ENCODE peak calls at places on chromosomes 2 and 18, in ten cellular contexts. One of them, this sample, is unnamed.
A peak's percentile ranks its signal among the peaks of the same experiment; 100 is the strongest.

GRCh38 chr2:216320852-216321251 is 51.4 kb downstream of the MARCHF4 start:
- DNase-seq in Panc1: no peak
- DNase-seq in AG04449: no peak
- DNase-seq in fibroblast of lung: no peak
- DNase-seq in lung: no peak
- DNase-seq in suprapubic skin: no peak
- DNase-seq in right lobe of liver: no peak
- DNase-seq in astrocyte of the spinal cord: no peak
- DNase-seq in uterus: no peak
- DNase-seq in psoas muscle: no peak
- DNase-seq in this sample: no peak

GRCh38 chr2:63856302-63856600 is 14.6 kb downstream of the UGP2 start:
- DNase-seq in Panc1: no peak
- DNase-seq in AG04449: no peak
- DNase-seq in fibroblast of lung: no peak
- DNase-seq in lung: no peak
- DNase-seq in suprapubic skin: no peak
- DNase-seq in right lobe of liver: no peak
- DNase-seq in astrocyte of the spinal cord: no peak
- DNase-seq in uterus: no peak
- DNase-seq in psoas muscle: no peak
- DNase-seq in this sample: no peak

GRCh38 chr2:135960598-135961551 is 24.6 kb downstream of the DARS1 start:
- DNase-seq in Panc1: no peak
- DNase-seq in AG04449: no peak
- DNase-seq in fibroblast of lung: peak; percentile 88
- DNase-seq in lung: no peak
- DNase-seq in suprapubic skin: no peak
- DNase-seq in right lobe of liver: no peak
- DNase-seq in astrocyte of the spinal cord: peak; percentile 74
- DNase-seq in uterus: no peak
- DNase-seq in psoas muscle: no peak
- DNase-seq in this sample: peak; percentile 53

GRCh38 chr2:237289134-237289533 is 124.8 kb downstream of the COL6A3 start:
- DNase-seq in Panc1: no peak
- DNase-seq in AG04449: no peak
- DNase-seq in fibroblast of lung: no peak
- DNase-seq in lung: no peak
- DNase-seq in suprapubic skin: no peak
- DNase-seq in right lobe of liver: no peak
- DNase-seq in astrocyte of the spinal cord: no peak
- DNase-seq in uterus: no peak
- DNase-seq in psoas muscle: no peak
- DNase-seq in this sample: no peak

GRCh38 chr2:219109468-219109867 is 48.7 kb upstream of the IHH start:
- DNase-seq in Panc1: no peak
- DNase-seq in AG04449: no peak
- DNase-seq in fibroblast of lung: no peak
- DNase-seq in lung: peak; percentile 61
- DNase-seq in suprapubic skin: no peak
- DNase-seq in right lobe of liver: no peak
- DNase-seq in astrocyte of the spinal cord: no peak
- DNase-seq in uterus: no peak
- DNase-seq in psoas muscle: no peak
- DNase-seq in this sample: no peak

GRCh38 chr2:203960791-203961190 is 24.2 kb downstream of the ICOS start:
- DNase-seq in Panc1: no peak
- DNase-seq in AG04449: peak; percentile 16
- DNase-seq in fibroblast of lung: no peak
- DNase-seq in lung: no peak
- DNase-seq in suprapubic skin: no peak
- DNase-seq in right lobe of liver: no peak
- DNase-seq in astrocyte of the spinal cord: no peak
- DNase-seq in uterus: no peak
- DNase-seq in psoas muscle: no peak
- DNase-seq in this sample: peak; percentile 4

GRCh38 chr2:215845839-215846586 is 167.3 kb downstream of the MREG start:
- DNase-seq in Panc1: no peak
- DNase-seq in AG04449: no peak
- DNase-seq in fibroblast of lung: no peak
- DNase-seq in lung: no peak
- DNase-seq in suprapubic skin: no peak
- DNase-seq in right lobe of liver: no peak
- DNase-seq in astrocyte of the spinal cord: no peak
- DNase-seq in uterus: no peak
- DNase-seq in psoas muscle: no peak
- DNase-seq in this sample: no peak

GRCh38 chr2:60861736-60862135 is 19.6 kb upstream of the REL start:
- DNase-seq in Panc1: no peak
- DNase-seq in AG04449: no peak
- DNase-seq in fibroblast of lung: no peak
- DNase-seq in lung: peak; percentile 72
- DNase-seq in suprapubic skin: no peak
- DNase-seq in right lobe of liver: no peak
- DNase-seq in astrocyte of the spinal cord: no peak
- DNase-seq in uterus: no peak
- DNase-seq in psoas muscle: no peak
- DNase-seq in this sample: no peak

GRCh38 chr2:47339745-47340541 is 63.0 kb upstream of the MSH2 start:
- DNase-seq in Panc1: no peak
- DNase-seq in AG04449: no peak
- DNase-seq in fibroblast of lung: no peak
- DNase-seq in lung: peak; percentile 35
- DNase-seq in suprapubic skin: no peak
- DNase-seq in right lobe of liver: no peak
- DNase-seq in astrocyte of the spinal cord: no peak
- DNase-seq in uterus: no peak
- DNase-seq in psoas muscle: no peak
- DNase-seq in this sample: peak; percentile 70

GRCh38 chr18:49861659-49862058 is 48.3 kb upstream of the ACAA2 start:
- DNase-seq in Panc1: no peak
- DNase-seq in AG04449: no peak
- DNase-seq in fibroblast of lung: peak; percentile 7
- DNase-seq in lung: no peak
- DNase-seq in suprapubic skin: no peak
- DNase-seq in right lobe of liver: no peak
- DNase-seq in astrocyte of the spinal cord: no peak
- DNase-seq in uterus: no peak
- DNase-seq in psoas muscle: no peak
- DNase-seq in this sample: no peak

GRCh38 chr18:10401930-10402329 is 52.5 kb upstream of the APCDD1 start:
- DNase-seq in Panc1: no peak
- DNase-seq in AG04449: no peak
- DNase-seq in fibroblast of lung: no peak
- DNase-seq in lung: no peak
- DNase-seq in suprapubic skin: no peak
- DNase-seq in right lobe of liver: no peak
- DNase-seq in astrocyte of the spinal cord: no peak
- DNase-seq in uterus: no peak
- DNase-seq in psoas muscle: no peak
- DNase-seq in this sample: no peak

GRCh38 chr18:10398571-10398970 is 55.9 kb upstream of the APCDD1 start:
- DNase-seq in Panc1: no peak
- DNase-seq in AG04449: no peak
- DNase-seq in fibroblast of lung: no peak
- DNase-seq in lung: peak; percentile 9
- DNase-seq in suprapubic skin: no peak
- DNase-seq in right lobe of liver: no peak
- DNase-seq in astrocyte of the spinal cord: no peak
- DNase-seq in uterus: no peak
- DNase-seq in psoas muscle: no peak
- DNase-seq in this sample: no peak

GRCh38 chr18:10399465-10399864 is 55.0 kb upstream of the APCDD1 start:
- DNase-seq in Panc1: no peak
- DNase-seq in AG04449: no peak
- DNase-seq in fibroblast of lung: no peak
- DNase-seq in lung: no peak
- DNase-seq in suprapubic skin: no peak
- DNase-seq in right lobe of liver: no peak
- DNase-seq in astrocyte of the spinal cord: no peak
- DNase-seq in uterus: no peak
- DNase-seq in psoas muscle: no peak
- DNase-seq in this sample: no peak

GRCh38 chr18:10401489-10401888 is 52.9 kb upstream of the APCDD1 start:
- DNase-seq in Panc1: no peak
- DNase-seq in AG04449: no peak
- DNase-seq in fibroblast of lung: no peak
- DNase-seq in lung: peak; percentile 28
- DNase-seq in suprapubic skin: no peak
- DNase-seq in right lobe of liver: no peak
- DNase-seq in astrocyte of the spinal cord: no peak
- DNase-seq in uterus: peak; percentile 65
- DNase-seq in psoas muscle: no peak
- DNase-seq in this sample: no peak

GRCh38 chr18:10400534-10400933 is 53.9 kb upstream of the APCDD1 start:
- DNase-seq in Panc1: no peak
- DNase-seq in AG04449: no peak
- DNase-seq in fibroblast of lung: no peak
- DNase-seq in lung: peak; percentile 26
- DNase-seq in suprapubic skin: no peak
- DNase-seq in right lobe of liver: no peak
- DNase-seq in astrocyte of the spinal cord: no peak
- DNase-seq in uterus: no peak
- DNase-seq in psoas muscle: no peak
- DNase-seq in this sample: no peak
- H3K4me3 ChIP-seq in Panc1: no peak overlapping the region
- H3K4me3 ChIP-seq in AG04449: no peak overlapping the region
- H3K4me3 ChIP-seq in fibroblast of lung: no peak overlapping the region
- H3K4me3 ChIP-seq in lung: no peak overlapping the region
- H3K4me3 ChIP-seq in suprapubic skin: no peak overlapping the region
- H3K4me3 ChIP-seq in right lobe of liver: no peak overlapping the region
- H3K4me3 ChIP-seq in astrocyte of the spinal cord: no peak overlapping the region
- H3K4me3 ChIP-seq in uterus: no peak overlapping the region
- H3K4me3 ChIP-seq in psoas muscle: no peak overlapping the region
- H3K4me3 ChIP-seq in this sample: no peak overlapping the region

DNA sequence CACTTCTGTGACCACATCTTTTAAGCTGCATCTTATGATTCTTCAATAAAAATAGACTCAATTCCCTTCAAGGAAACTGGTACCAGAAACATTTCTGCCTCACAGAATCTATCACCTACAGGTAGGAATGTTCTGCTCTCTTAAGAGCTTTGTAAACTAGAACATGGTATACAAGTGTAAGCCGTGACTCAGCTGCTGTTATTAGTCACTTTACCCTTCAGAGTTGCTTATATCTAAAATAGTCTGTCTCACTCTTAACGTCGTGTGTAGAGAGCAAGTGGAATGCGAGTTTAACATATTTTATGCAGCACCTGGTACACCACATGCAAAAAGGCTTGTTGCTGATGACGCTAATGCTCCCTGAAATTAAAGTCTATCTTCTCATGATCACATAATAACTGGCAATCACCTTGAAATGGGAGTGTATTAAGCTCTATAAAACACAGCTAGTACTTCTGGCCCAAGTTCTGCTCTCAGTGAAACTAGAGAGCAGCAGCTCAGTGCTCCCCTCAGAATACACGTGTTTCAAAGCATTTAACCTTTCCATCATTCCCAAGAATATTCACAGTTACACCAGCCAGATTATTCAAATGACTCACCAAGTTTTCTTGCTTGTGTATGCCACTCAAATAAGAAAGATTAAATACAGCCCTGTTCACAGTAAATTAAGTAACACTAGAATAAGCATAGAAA is 420.0 kb downstream of the ZEB2 start:
- DNase-seq in Panc1: no peak
- DNase-seq in AG04449: no peak
- DNase-seq in fibroblast of lung: peak; percentile 77
- DNase-seq in lung: no peak
- DNase-seq in suprapubic skin: no peak
- DNase-seq in right lobe of liver: no peak
- DNase-seq in astrocyte of the spinal cord: peak; percentile 89
- DNase-seq in uterus: no peak
- DNase-seq in psoas muscle: no peak
- DNase-seq in this sample: peak; percentile 92
- TF ChIP-seq CTCF in Panc1: no peak
- TF ChIP-seq CTCF in AG04449: no peak
- TF ChIP-seq CTCF in fibroblast of lung: peak; percentile 8
- TF ChIP-seq CTCF in lung: no peak
- TF ChIP-seq CTCF in suprapubic skin: no peak
- TF ChIP-seq CTCF in right lobe of liver: no peak
- TF ChIP-seq CTCF in astrocyte of the spinal cord: peak; percentile 39
- TF ChIP-seq CTCF in uterus: no peak
- TF ChIP-seq CTCF in psoas muscle: peak; percentile 54
- TF ChIP-seq CTCF in this sample: peak; percentile 54

GRCh38 chr2:124025349-124025720 is 248 bp downstream of the CNTNAP5 start:
- DNase-seq in Panc1: no peak
- DNase-seq in AG04449: no peak
- DNase-seq in fibroblast of lung: no peak
- DNase-seq in lung: no peak
- DNase-seq in suprapubic skin: no peak
- DNase-seq in right lobe of liver: no peak
- DNase-seq in astrocyte of the spinal cord: no peak
- DNase-seq in uterus: no peak
- DNase-seq in psoas muscle: no peak
- DNase-seq in this sample: no peak
- H3K4me3 ChIP-seq in Panc1: no peak overlapping the region
- H3K4me3 ChIP-seq in AG04449: no peak overlapping the region
- H3K4me3 ChIP-seq in fibroblast of lung: no peak overlapping the region
- H3K4me3 ChIP-seq in lung: no peak overlapping the region
- H3K4me3 ChIP-seq in suprapubic skin: peak overlapping the region; percentile 14
- H3K4me3 ChIP-seq in right lobe of liver: no peak overlapping the region
- H3K4me3 ChIP-seq in astrocyte of the spinal cord: no peak overlapping the region
- H3K4me3 ChIP-seq in uterus: no peak overlapping the region
- H3K4me3 ChIP-seq in psoas muscle: no peak overlapping the region
- H3K4me3 ChIP-seq in this sample: no peak overlapping the region

DNA sequence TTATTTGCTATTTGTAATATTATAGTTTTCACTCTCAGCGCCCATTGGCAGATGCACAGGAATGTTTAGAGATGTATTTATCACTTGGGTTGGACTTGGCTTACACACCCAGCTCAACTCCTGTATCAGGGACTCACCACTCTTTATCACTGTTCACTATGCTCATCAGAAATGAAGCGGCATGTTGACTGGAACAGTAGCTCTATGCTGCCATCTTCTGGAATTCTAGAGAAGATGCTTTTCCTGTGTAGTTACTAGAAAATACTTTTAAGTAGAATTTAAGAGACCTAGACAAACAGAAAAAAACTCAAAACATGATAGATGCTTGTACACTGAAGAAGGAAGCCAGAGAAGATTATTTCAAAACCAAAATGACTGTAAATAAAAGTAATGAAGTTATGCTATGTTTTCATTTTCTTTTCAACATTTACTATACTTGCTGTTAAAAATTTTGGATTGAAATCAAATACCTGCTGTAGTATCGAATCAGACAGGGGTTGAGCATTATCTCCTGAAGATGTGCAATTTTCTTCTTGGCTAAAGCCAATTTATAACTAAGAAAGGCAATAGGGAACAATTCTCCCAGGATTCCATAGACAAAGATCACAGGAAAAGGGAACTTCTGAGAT is 47.4 kb upstream of the NXPH2 start:
- DNase-seq in Panc1: no peak
- DNase-seq in AG04449: peak; percentile 36
- DNase-seq in fibroblast of lung: peak; percentile 77
- DNase-seq in lung: no peak
- DNase-seq in suprapubic skin: no peak
- DNase-seq in right lobe of liver: no peak
- DNase-seq in astrocyte of the spinal cord: peak; percentile 66
- DNase-seq in uterus: peak; percentile 21
- DNase-seq in psoas muscle: no peak
- DNase-seq in this sample: peak; percentile 84
- TF ChIP-seq CTCF in Panc1: peak; percentile 78
- TF ChIP-seq CTCF in AG04449: peak; percentile 56
- TF ChIP-seq CTCF in fibroblast of lung: peak; percentile 54
- TF ChIP-seq CTCF in lung: no peak
- TF ChIP-seq CTCF in suprapubic skin: peak; percentile 59
- TF ChIP-seq CTCF in right lobe of liver: peak; percentile 76
- TF ChIP-seq CTCF in astrocyte of the spinal cord: peak; percentile 73
- TF ChIP-seq CTCF in uterus: peak; percentile 60
- TF ChIP-seq CTCF in psoas muscle: peak; percentile 76
- TF ChIP-seq CTCF in this sample: peak; percentile 77